ENCODE peak calls at places on chromosomes 11 and 22, in seven cellular contexts. One of them, this sample, is unnamed.

GRCh38 chr22:17201285-17201945 is 17.8 kb downstream of the ADA2 start:
- DNase-seq in mesendoderm: peak
- DNase-seq in stimulated activated CD4-positive, alpha-beta T cell treated with anti-CD3 and anti-CD28 coated beads, Interleukin-15, amount 100 ng/mL, for 24 hours: no peak
- DNase-seq in AML-193: no peak
- DNase-seq in LHCN-M2: peak
- DNase-seq in omental fat pad: no peak
- DNase-seq in activated CD4-positive, alpha-beta T cell treated with anti-CD3 and anti-CD28 coated beads for 48 hours: no peak
- DNase-seq in this sample: peak

GRCh38 chr11:77123591-77123990 is 4.5 kb upstream of the MYO7A start:
- DNase-seq in omental fat pad: no peak
- DNase-seq in mesendoderm: no peak
- DNase-seq in AML-193: no peak
- DNase-seq in stimulated activated CD4-positive, alpha-beta T cell treated with anti-CD3 and anti-CD28 coated beads, Interleukin-15, amount 100 ng/mL, for 24 hours: no peak
- DNase-seq in LHCN-M2: no peak
- DNase-seq in activated CD4-positive, alpha-beta T cell treated with anti-CD3 and anti-CD28 coated beads for 48 hours: no peak
- DNase-seq in this sample: no peak

GRCh38 chr11:8192016-8192895 is 23.4 kb upstream of the RIC3 start:
- DNase-seq in omental fat pad: no peak
- DNase-seq in stimulated activated CD4-positive, alpha-beta T cell treated with anti-CD3 and anti-CD28 coated beads, Interleukin-15, amount 100 ng/mL, for 24 hours: peak
- DNase-seq in mesendoderm: peak
- DNase-seq in AML-193: peak
- DNase-seq in LHCN-M2: peak
- DNase-seq in activated CD4-positive, alpha-beta T cell treated with anti-CD3 and anti-CD28 coated beads for 48 hours: peak
- DNase-seq in this sample: peak

GRCh38 chr11:46361283-46362145 is 14.3 kb downstream of the DGKZ start:
- DNase-seq in omental fat pad: no peak
- DNase-seq in stimulated activated CD4-positive, alpha-beta T cell treated with anti-CD3 and anti-CD28 coated beads, Interleukin-15, amount 100 ng/mL, for 24 hours: peak
- DNase-seq in mesendoderm: no peak
- DNase-seq in activated CD4-positive, alpha-beta T cell treated with anti-CD3 and anti-CD28 coated beads for 48 hours: peak
- DNase-seq in LHCN-M2: peak
- DNase-seq in AML-193: peak
- DNase-seq in this sample: peak

GRCh38 chr11:58905141-58905715 is 34.1 kb upstream of the GLYATL1 start:
- DNase-seq in LHCN-M2: peak
- DNase-seq in AML-193: no peak
- DNase-seq in mesendoderm: peak
- DNase-seq in activated CD4-positive, alpha-beta T cell treated with anti-CD3 and anti-CD28 coated beads for 48 hours: no peak
- DNase-seq in stimulated activated CD4-positive, alpha-beta T cell treated with anti-CD3 and anti-CD28 coated beads, Interleukin-15, amount 100 ng/mL, for 24 hours: peak
- DNase-seq in omental fat pad: no peak
- DNase-seq in this sample: no peak

GRCh38 chr22:37019309-37020191 is at the start of the genes MPST and TST:
- DNase-seq in AML-193: peak
- DNase-seq in omental fat pad: no peak
- DNase-seq in mesendoderm: peak
- DNase-seq in activated CD4-positive, alpha-beta T cell treated with anti-CD3 and anti-CD28 coated beads for 48 hours: peak
- DNase-seq in stimulated activated CD4-positive, alpha-beta T cell treated with anti-CD3 and anti-CD28 coated beads, Interleukin-15, amount 100 ng/mL, for 24 hours: peak
- DNase-seq in LHCN-M2: peak
- DNase-seq in this sample: peak

GRCh38 chr11:12087075-12087775 is 23.2 kb upstream of the MICAL2 start:
- DNase-seq in stimulated activated CD4-positive, alpha-beta T cell treated with anti-CD3 and anti-CD28 coated beads, Interleukin-15, amount 100 ng/mL, for 24 hours: peak
- DNase-seq in AML-193: peak
- DNase-seq in LHCN-M2: peak
- DNase-seq in omental fat pad: no peak
- DNase-seq in mesendoderm: peak
- DNase-seq in activated CD4-positive, alpha-beta T cell treated with anti-CD3 and anti-CD28 coated beads for 48 hours: peak
- DNase-seq in this sample: no peak

GRCh38 chr11:10385696-10386095 is 69.4 kb upstream of the AMPD3 start:
- DNase-seq in LHCN-M2: peak
- DNase-seq in omental fat pad: no peak
- DNase-seq in activated CD4-positive, alpha-beta T cell treated with anti-CD3 and anti-CD28 coated beads for 48 hours: no peak
- DNase-seq in AML-193: no peak
- DNase-seq in mesendoderm: no peak
- DNase-seq in stimulated activated CD4-positive, alpha-beta T cell treated with anti-CD3 and anti-CD28 coated beads, Interleukin-15, amount 100 ng/mL, for 24 hours: no peak
- DNase-seq in this sample: no peak

GRCh38 chr22:40450651-40451050 is 80.3 kb downstream of the SGSM3 start:
- DNase-seq in LHCN-M2: no peak
- DNase-seq in stimulated activated CD4-positive, alpha-beta T cell treated with anti-CD3 and anti-CD28 coated beads, Interleukin-15, amount 100 ng/mL, for 24 hours: no peak
- DNase-seq in omental fat pad: no peak
- DNase-seq in AML-193: no peak
- DNase-seq in mesendoderm: no peak
- DNase-seq in activated CD4-positive, alpha-beta T cell treated with anti-CD3 and anti-CD28 coated beads for 48 hours: no peak
- DNase-seq in this sample: no peak

GRCh38 chr22:49979587-49980264 is 19.2 kb downstream of the PIM3 start:
- DNase-seq in stimulated activated CD4-positive, alpha-beta T cell treated with anti-CD3 and anti-CD28 coated beads, Interleukin-15, amount 100 ng/mL, for 24 hours: peak
- DNase-seq in mesendoderm: peak
- DNase-seq in LHCN-M2: peak
- DNase-seq in AML-193: peak
- DNase-seq in omental fat pad: peak
- DNase-seq in activated CD4-positive, alpha-beta T cell treated with anti-CD3 and anti-CD28 coated beads for 48 hours: peak
- DNase-seq in this sample: no peak

GRCh38 chr22:37416806-37417205 is 10.5 kb downstream of the ELFN2 start:
- DNase-seq in LHCN-M2: no peak
- DNase-seq in activated CD4-positive, alpha-beta T cell treated with anti-CD3 and anti-CD28 coated beads for 48 hours: peak
- DNase-seq in mesendoderm: no peak
- DNase-seq in omental fat pad: no peak
- DNase-seq in AML-193: peak
- DNase-seq in stimulated activated CD4-positive, alpha-beta T cell treated with anti-CD3 and anti-CD28 coated beads, Interleukin-15, amount 100 ng/mL, for 24 hours: peak
- DNase-seq in this sample: no peak